ENCODE peak calls at places on chromosomes 1 and 21, in four cellular contexts. One of them, this sample, is unnamed.

GRCh38 chr1:89739013-89739843 is 81.6 kb upstream of the LRRC8D start:
- DNase-seq in stimulated activated CD8-positive, alpha-beta memory T cell treated with anti-CD3 and anti-CD28 coated beads, Interleukin-7, amount 100 ng/mL, for 1 hour: no peak
- DNase-seq in activated CD8-positive, alpha-beta memory T cell treated with anti-CD3 and anti-CD28 coated beads for 1 hour: no peak
- DNase-seq in NCI-H345: no peak
- DNase-seq in this sample: no peak

GRCh38 chr21:45226540-45227326 is 61.0 kb downstream of the POFUT2 start:
- DNase-seq in NCI-H345: no peak
- DNase-seq in stimulated activated CD8-positive, alpha-beta memory T cell treated with anti-CD3 and anti-CD28 coated beads, Interleukin-7, amount 100 ng/mL, for 1 hour: no peak
- DNase-seq in activated CD8-positive, alpha-beta memory T cell treated with anti-CD3 and anti-CD28 coated beads for 1 hour: no peak
- DNase-seq in this sample: peak; percentile 59

GRCh38 chr21:45029968-45030636 is 44.3 kb upstream of the ADARB1 start:
- DNase-seq in activated CD8-positive, alpha-beta memory T cell treated with anti-CD3 and anti-CD28 coated beads for 1 hour: no peak
- DNase-seq in stimulated activated CD8-positive, alpha-beta memory T cell treated with anti-CD3 and anti-CD28 coated beads, Interleukin-7, amount 100 ng/mL, for 1 hour: no peak
- DNase-seq in NCI-H345: no peak
- DNase-seq in this sample: no peak

GRCh38 chr1:158095737-158096335 is 84.9 kb upstream of the CD1D start:
- DNase-seq in activated CD8-positive, alpha-beta memory T cell treated with anti-CD3 and anti-CD28 coated beads for 1 hour: no peak
- DNase-seq in stimulated activated CD8-positive, alpha-beta memory T cell treated with anti-CD3 and anti-CD28 coated beads, Interleukin-7, amount 100 ng/mL, for 1 hour: no peak
- DNase-seq in NCI-H345: no peak
- DNase-seq in this sample: no peak

GRCh38 chr1:41773144-41773571 is 145.6 kb downstream of the HIVEP3 start:
- DNase-seq in stimulated activated CD8-positive, alpha-beta memory T cell treated with anti-CD3 and anti-CD28 coated beads, Interleukin-7, amount 100 ng/mL, for 1 hour: no peak
- DNase-seq in activated CD8-positive, alpha-beta memory T cell treated with anti-CD3 and anti-CD28 coated beads for 1 hour: no peak
- DNase-seq in NCI-H345: no peak
- DNase-seq in this sample: no peak

GRCh38 chr1:34330061-34330460 is 153.4 kb downstream of the C1orf94 start:
- DNase-seq in activated CD8-positive, alpha-beta memory T cell treated with anti-CD3 and anti-CD28 coated beads for 1 hour: no peak
- DNase-seq in NCI-H345: peak; percentile 65
- DNase-seq in stimulated activated CD8-positive, alpha-beta memory T cell treated with anti-CD3 and anti-CD28 coated beads, Interleukin-7, amount 100 ng/mL, for 1 hour: no peak
- DNase-seq in this sample: no peak

GRCh38 chr1:115317101-115318012 is 20.7 kb downstream of the NGF start:
- DNase-seq in activated CD8-positive, alpha-beta memory T cell treated with anti-CD3 and anti-CD28 coated beads for 1 hour: no peak
- DNase-seq in NCI-H345: no peak
- DNase-seq in stimulated activated CD8-positive, alpha-beta memory T cell treated with anti-CD3 and anti-CD28 coated beads, Interleukin-7, amount 100 ng/mL, for 1 hour: no peak
- DNase-seq in this sample: no peak

GRCh38 chr21:28943631-28944030 is 49.0 kb downstream of the LTN1 start:
- DNase-seq in stimulated activated CD8-positive, alpha-beta memory T cell treated with anti-CD3 and anti-CD28 coated beads, Interleukin-7, amount 100 ng/mL, for 1 hour: no peak
- DNase-seq in activated CD8-positive, alpha-beta memory T cell treated with anti-CD3 and anti-CD28 coated beads for 1 hour: no peak
- DNase-seq in NCI-H345: no peak
- DNase-seq in this sample: no peak

GRCh38 chr1:26351591-26352337 is 2.2 kb downstream of the CRYBG2 start:
- DNase-seq in activated CD8-positive, alpha-beta memory T cell treated with anti-CD3 and anti-CD28 coated beads for 1 hour: no peak
- DNase-seq in stimulated activated CD8-positive, alpha-beta memory T cell treated with anti-CD3 and anti-CD28 coated beads, Interleukin-7, amount 100 ng/mL, for 1 hour: no peak
- DNase-seq in NCI-H345: no peak
- DNase-seq in this sample: no peak

This sample was measured in central memory CD8-positive, alpha-beta T cell.